ENCODE peak calls at places on chromosomes 1 and 21, in seven cellular contexts. R, S, W, Q, L, T and B are unnamed samples.

GRCh38 chr1:39632491-39633417 is 6.7 kb downstream of the HEYL start:
- DNase-seq in R (peak; percentile 66), S (no peak), W (no peak), Q (peak; percentile 66), L (no peak), T (no peak), B (no peak)

GRCh38 chr1:72015006-72015405 is 267.3 kb downstream of the NEGR1 start:
- DNase-seq in R (no peak), S (no peak), W (no peak), Q (no peak), L (no peak), T (no peak), B (no peak)

GRCh38 chr1:203177471-203178039 is 1.9 kb upstream of the MYBPH start:
- DNase-seq in R (no peak), S (peak; percentile 39), W (peak; percentile 83), Q (no peak), L (no peak), T (peak; percentile 55), B (no peak)

GRCh38 chr1:116738673-116739370 is 15.4 kb upstream of the CD2 start:
- DNase-seq in R (no peak), S (no peak), W (no peak), Q (no peak), L (peak; percentile 87), T (no peak), B (no peak)

GRCh38 chr21:34707876-34708325 is 39.1 kb downstream of the CLIC6 start:
- DNase-seq in R (no peak), S (no peak), W (peak; percentile 17), Q (no peak), L (peak; percentile 16), T (no peak), B (peak; percentile 81)

GRCh38 chr1:201946224-201946908 is at the start of gene LMOD1:
- DNase-seq in R (peak; percentile 88), S (peak; percentile 81), W (peak; percentile 10), Q (peak; percentile 86), L (no peak), T (peak; percentile 90), B (no peak)

GRCh38 chr1:152884506-152884905 is 6.4 kb downstream of the SMCP start:
- DNase-seq in R (no peak), S (no peak), W (no peak), Q (no peak), L (no peak), T (no peak), B (no peak)

GRCh38 chr21:44973598-44973997 is 33.8 kb downstream of the SLX9 start:
- DNase-seq in R (no peak), S (no peak), W (no peak), Q (no peak), L (no peak), T (no peak), B (no peak)

GRCh38 chr1:21568809-21569385 is 59.7 kb downstream of the ALPL start:
- DNase-seq in R (no peak), S (no peak), W (peak; percentile 29), Q (no peak), L (no peak), T (no peak), B (no peak)

GRCh38 chr1:91076834-91077233 is 55.0 kb upstream of the ZNF644 start:
- DNase-seq in R (no peak), S (no peak), W (peak; percentile 18), Q (no peak), L (no peak), T (no peak), B (no peak)

GRCh38 chr1:22830131-22830566 is 119.5 kb downstream of the EPHB2 start:
- DNase-seq in R (no peak), S (no peak), W (no peak), Q (no peak), L (no peak), T (no peak), B (no peak)

GRCh38 chr1:43304287-43304615 is 3.5 kb downstream of the TIE1 start:
- DNase-seq in R (no peak), S (peak; percentile 39), W (no peak), Q (no peak), L (no peak), T (no peak), B (no peak)

GRCh38 chr1:37752583-37753471 is 12.1 kb downstream of the EPHA10 start:
- DNase-seq in R (peak; percentile 6), S (no peak), W (no peak), Q (no peak), L (no peak), T (no peak), B (no peak)

GRCh38 chr1:203504400-203505250 is 10.7 kb downstream of the OPTC start:
- DNase-seq in R (peak; percentile 86), S (peak; percentile 75), W (peak; percentile 75), Q (peak; percentile 84), L (peak; percentile 51), T (peak; percentile 83), B (peak; percentile 62)

GRCh38 chr1:29682918-29683314 is 446.6 kb downstream of the PTPRU start:
- DNase-seq in R (peak; percentile 34), S (no peak), W (no peak), Q (no peak), L (no peak), T (peak; percentile 14), B (no peak)

GRCh38 chr1:203316626-203317093 is 11.3 kb downstream of the BTG2 start:
- DNase-seq in R (peak; percentile 58), S (no peak), W (no peak), Q (no peak), L (no peak), T (no peak), B (no peak)

GRCh38 chr1:157178490-157178889 is 40.3 kb upstream of the ETV3 start:
- DNase-seq in R (no peak), S (no peak), W (no peak), Q (no peak), L (no peak), T (no peak), B (no peak)

GRCh38 chr1:10900265-10900651 is 103.8 kb upstream of the CASZ1 start:
- DNase-seq in R (no peak), S (no peak), W (peak; percentile 37), Q (no peak), L (no peak), T (no peak), B (no peak)

GRCh38 chr1:166165661-166166399 is 971 bp downstream of the FAM78B start:
- DNase-seq in R (peak; percentile 4), S (no peak), W (no peak), Q (peak; percentile 15), L (no peak), T (no peak), B (no peak)

GRCh38 chr1:23376890-23377811 is 7.5 kb upstream of the ZNF436 start:
- DNase-seq in R (peak; percentile 78), S (no peak), W (peak; percentile 32), Q (no peak), L (no peak), T (peak; percentile 86), B (no peak)

GRCh38 chr1:33515607-33516006 is 43.2 kb downstream of the ZSCAN20 start:
- DNase-seq in R (no peak), S (no peak), W (no peak), Q (no peak), L (no peak), T (no peak), B (no peak)

GRCh38 chr1:19688041-19688842 is 23.6 kb downstream of the HTR6 start:
- DNase-seq in R (no peak), S (no peak), W (no peak), Q (no peak), L (no peak), T (no peak), B (no peak)

GRCh38 chr1:147640553-147641165 is 29.7 kb downstream of the ACP6 start:
- DNase-seq in R (peak; percentile 87), S (peak; percentile 68), W (peak; percentile 78), Q (peak; percentile 72), L (peak; percentile 65), T (peak; percentile 89), B (peak; percentile 47)

GRCh38 chr21:35234725-35235124 is 185.6 kb upstream of the RUNX1 start:
- DNase-seq in R (no peak), S (no peak), W (peak; percentile 14), Q (no peak), L (no peak), T (no peak), B (peak; percentile 75)

GRCh38 chr1:42939216-42939615 is 19.5 kb downstream of the SLC2A1 start:
- DNase-seq in R (no peak), S (no peak), W (no peak), Q (no peak), L (no peak), T (no peak), B (no peak)

GRCh38 chr1:31310131-31310530 is 13.3 kb downstream of the ZCCHC17 start:
- DNase-seq in R (no peak), S (no peak), W (no peak), Q (no peak), L (no peak), T (no peak), B (no peak)

GRCh38 chr1:207803678-207804077 is 51.8 kb downstream of the CD46 start:
- DNase-seq in R (no peak), S (no peak), W (no peak), Q (no peak), L (no peak), T (no peak), B (no peak)

GRCh38 chr1:17632106-17632505 is 92.6 kb downstream of the ARHGEF10L start:
- DNase-seq in R (no peak), S (no peak), W (no peak), Q (no peak), L (no peak), T (no peak), B (no peak)
- H3K4me3 ChIP-seq in R (no peak overlapping the region), S (no peak overlapping the region), W (no peak overlapping the region), Q (no peak overlapping the region), L (no peak overlapping the region), T (no peak overlapping the region), B (no peak overlapping the region)

GRCh38 chr1:66351474-66351873 is 182.5 kb upstream of the SGIP1 start:
- DNase-seq in R (peak; percentile 66), S (no peak), W (peak; percentile 36), Q (no peak), L (no peak), T (no peak), B (no peak)
- H3K4me3 ChIP-seq in R (no peak overlapping the region), S (no peak overlapping the region), W (no peak overlapping the region), Q (no peak overlapping the region), L (peak overlapping the region; percentile 12), T (no peak overlapping the region), B (no peak overlapping the region)

DNA sequence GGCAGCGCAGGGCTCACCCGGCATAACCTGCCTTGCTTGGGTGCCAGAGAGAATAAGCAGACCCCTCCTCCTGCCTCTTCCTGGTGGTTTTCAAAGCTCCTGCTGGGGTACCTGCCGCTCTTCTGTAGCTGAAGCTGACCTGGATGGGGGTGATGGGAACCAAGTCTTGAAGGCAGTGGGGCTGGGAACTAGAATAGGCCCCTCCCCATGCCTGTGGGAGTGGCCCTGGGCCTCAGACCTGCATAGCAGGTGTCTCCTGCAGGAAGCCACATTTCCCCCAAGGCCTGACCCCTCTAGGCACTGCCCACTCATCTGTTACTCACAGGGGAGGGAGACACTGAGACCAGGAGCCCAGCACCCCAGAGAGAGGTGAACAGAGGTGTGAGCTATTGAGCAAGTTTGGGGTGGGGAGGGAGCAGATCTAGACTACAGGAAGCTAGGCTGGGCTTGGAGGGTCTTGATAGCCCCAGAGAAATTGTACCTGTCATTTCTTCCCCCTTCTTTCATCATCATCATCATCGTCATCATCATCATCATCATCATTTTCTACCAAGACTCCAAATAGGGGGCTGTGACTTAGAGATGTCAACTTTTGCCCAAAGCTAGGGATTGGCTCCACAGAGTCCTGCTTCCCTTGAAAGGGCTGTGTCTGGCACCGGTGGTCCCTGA is 10.1 kb downstream of the PADI1 start:
- DNase-seq in R (no peak), S (no peak), W (no peak), Q (no peak), L (no peak), T (no peak), B (no peak)
- H3K4me3 ChIP-seq in R (no peak overlapping the region), S (no peak overlapping the region), W (no peak overlapping the region), Q (no peak overlapping the region), L (no peak overlapping the region), T (no peak overlapping the region), B (no peak overlapping the region)

GRCh38 chr1:199197695-199198094 is 558.9 kb downstream of the PTPRC start:
- DNase-seq in R (no peak), S (no peak), W (no peak), Q (no peak), L (no peak), T (no peak), B (no peak)
- H3K4me3 ChIP-seq in R (no peak overlapping the region), S (no peak overlapping the region), W (no peak overlapping the region), Q (no peak overlapping the region), L (no peak overlapping the region), T (no peak overlapping the region), B (no peak overlapping the region)